ENCODE peak calls at places on chromosomes 12 and 14, in six cellular contexts. A is PC-9; E is aorta; Q is posterior vena cava; I is effector memory CD4-positive, alpha-beta T cell; C is naive B cell. X is an unnamed sample.

GRCh38 chr12:87201598-87201997 is 827.6 kb downstream of the C12orf50 start:
- DNase-seq in A (no peak), E (no peak), Q (no peak), I (no peak), C (no peak), X (no peak)

GRCh38 chr12:121861549-121862254 is 3.0 kb upstream of the HPD start:
- DNase-seq in A (no peak), E (no peak), Q (no peak), I (no peak), C (no peak), X (no peak)

GRCh38 chr12:120737557-120738251 is 12.1 kb downstream of the ACADS start:
- DNase-seq in A (no peak), E (peak), Q (peak), I (no peak), C (no peak), X (no peak)

GRCh38 chr14:104680806-104681688 is 8.4 kb upstream of the INF2 start:
- DNase-seq in A (peak), E (no peak), Q (no peak), I (no peak), C (peak), X (no peak)

GRCh38 chr12:18462437-18462836 is 201.1 kb downstream of the PIK3C2G start:
- DNase-seq in A (no peak), E (no peak), Q (no peak), I (no peak), C (no peak), X (no peak)

GRCh38 chr14:55136868-55137785 is 8.1 kb downstream of the LGALS3 start:
- DNase-seq in A (no peak), E (peak), Q (peak), I (no peak), C (no peak), X (no peak)

GRCh38 chr12:93376436-93377251 is 1.1 kb upstream of the NUDT4 start:
- DNase-seq in A (peak), E (no peak), Q (no peak), I (no peak), C (no peak), X (no peak)

GRCh38 chr12:14260011-14260993 is 105.2 kb upstream of the ATF7IP start:
- DNase-seq in A (peak), E (peak), Q (peak), I (no peak), C (peak), X (peak)

GRCh38 chr12:6426882-6427671 is 17.7 kb upstream of the CD27 start:
- DNase-seq in A (no peak), E (peak), Q (peak), I (peak), C (peak), X (peak)

GRCh38 chr12:51949342-51950030 is 2.0 kb upstream of the ACVR1B start:
- DNase-seq in A (no peak), E (no peak), Q (no peak), I (no peak), C (no peak), X (no peak)

GRCh38 chr14:91063119-91063518 is 2.7 kb upstream of the RPS6KA5 start:
- DNase-seq in A (no peak), E (no peak), Q (no peak), I (peak), C (peak), X (no peak)

GRCh38 chr12:71792599-71792998 is 37.9 kb downstream of the RAB21 start:
- DNase-seq in A (no peak), E (no peak), Q (no peak), I (no peak), C (no peak), X (no peak)

GRCh38 chr14:57961793-57962075 is 95.8 kb upstream of the SLC35F4 start:
- DNase-seq in A (no peak), E (no peak), Q (no peak), I (no peak), C (no peak), X (no peak)